ENCODE peak calls at places on chromosomes 2 and 18, in eight cellular contexts. E is OCI-LY7; O is fibroblast of lung; V is cardiac muscle cell; H is HCT116; L is epithelial cell of esophagus; P is endothelial cell; W is CD8-positive, alpha-beta T cell. X is an unnamed sample.

GRCh38 chr2:239835056-239835455 is 190.1 kb downstream of the NDUFA10 start:
- DNase-seq in O (no peak), W (no peak), L (no peak), H (no peak), P (no peak), E (no peak), V (no peak), X (no peak)

GRCh38 chr2:188820576-188820975 is 153.6 kb upstream of the COL3A1 start:
- DNase-seq in E (no peak), P (no peak), W (no peak), O (no peak), H (no peak), L (no peak), V (no peak), X (no peak)

GRCh38 chr2:10742666-10743065 is 21.2 kb downstream of the ATP6V1C2 start:
- DNase-seq in P (no peak), V (no peak), L (peak), W (no peak), E (no peak), O (no peak), H (no peak), X (no peak)

GRCh38 chr2:71932780-71933466 is 214.7 kb downstream of the CYP26B1 start:
- DNase-seq in V (no peak), P (no peak), E (no peak), W (no peak), H (no peak), L (no peak), O (no peak), X (no peak)

GRCh38 chr18:42330296-42330695 is 375.3 kb downstream of the PIK3C3 start:
- DNase-seq in O (no peak), V (no peak), H (no peak), P (no peak), L (no peak), E (no peak), W (no peak), X (no peak)

GRCh38 chr2:133521146-133521745 is 47.0 kb downstream of the NCKAP5 start:
- DNase-seq in H (no peak), E (no peak), L (peak), P (no peak), W (no peak), O (peak), V (no peak), X (no peak)

GRCh38 chr2:100741880-100742814 is 77.8 kb upstream of the NPAS2 start:
- DNase-seq in W (no peak), L (peak), H (no peak), O (peak), V (no peak), P (no peak), E (no peak), X (no peak)

GRCh38 chr2:207121784-207122183 is 44.0 kb downstream of the KLF7 start:
- DNase-seq in H (peak), E (no peak), O (peak), L (peak), P (no peak), W (no peak), V (no peak), X (no peak)

GRCh38 chr18:70363861-70364260 is 75.0 kb downstream of the SOCS6 start:
- DNase-seq in E (no peak), W (no peak), V (no peak), P (no peak), H (peak), L (peak), O (peak), X (no peak)

GRCh38 chr2:47486858-47487497 is 84.0 kb downstream of the MSH2 start:
- DNase-seq in O (no peak), V (peak), H (no peak), P (no peak), L (peak), E (peak), W (no peak), X (no peak)

GRCh38 chr2:106944220-106944619 is 58.3 kb upstream of the ST6GAL2 start:
- DNase-seq in L (no peak), H (no peak), E (no peak), P (no peak), O (peak), V (no peak), W (no peak), X (no peak)

GRCh38 chr2:234032301-234032856 is 18.1 kb upstream of the SPP2 start:
- DNase-seq in V (no peak), P (no peak), H (no peak), W (no peak), O (peak), L (peak), E (no peak), X (no peak)

GRCh38 chr2:7765236-7765635 is 848.0 kb downstream of the RNF144A start:
- DNase-seq in V (no peak), P (no peak), E (no peak), O (no peak), L (peak), W (no peak), H (no peak), X (no peak)

GRCh38 chr2:172288603-172289002 is 138.8 kb upstream of the ITGA6 start:
- DNase-seq in W (peak), V (no peak), P (no peak), O (no peak), L (peak), H (peak), E (no peak), X (no peak)

GRCh38 chr18:41532344-41533086 is 422.5 kb upstream of the PIK3C3 start:
- DNase-seq in W (no peak), L (peak), O (peak), E (no peak), V (peak), P (peak), H (no peak), X (no peak)

GRCh38 chr2:233267516-233268245 is 16.2 kb downstream of the ATG16L1 start:
- DNase-seq in P (no peak), O (no peak), V (no peak), E (peak), L (no peak), W (peak), H (no peak), X (no peak)

GRCh38 chr2:12725238-12726187 is 8.8 kb downstream of the TRIB2 start:
- DNase-seq in L (no peak), E (peak), W (no peak), O (no peak), P (no peak), H (no peak), V (no peak), X (no peak)

GRCh38 chr2:189819297-189819704 is 35.1 kb downstream of the PMS1 start:
- DNase-seq in O (peak), H (no peak), E (no peak), V (no peak), L (peak), W (no peak), P (no peak), X (no peak)

GRCh38 chr2:182784777-182785176 is 68.7 kb downstream of the DNAJC10 start:
- DNase-seq in L (peak), P (no peak), W (no peak), O (peak), V (peak), H (peak), E (peak), X (no peak)

DNA sequence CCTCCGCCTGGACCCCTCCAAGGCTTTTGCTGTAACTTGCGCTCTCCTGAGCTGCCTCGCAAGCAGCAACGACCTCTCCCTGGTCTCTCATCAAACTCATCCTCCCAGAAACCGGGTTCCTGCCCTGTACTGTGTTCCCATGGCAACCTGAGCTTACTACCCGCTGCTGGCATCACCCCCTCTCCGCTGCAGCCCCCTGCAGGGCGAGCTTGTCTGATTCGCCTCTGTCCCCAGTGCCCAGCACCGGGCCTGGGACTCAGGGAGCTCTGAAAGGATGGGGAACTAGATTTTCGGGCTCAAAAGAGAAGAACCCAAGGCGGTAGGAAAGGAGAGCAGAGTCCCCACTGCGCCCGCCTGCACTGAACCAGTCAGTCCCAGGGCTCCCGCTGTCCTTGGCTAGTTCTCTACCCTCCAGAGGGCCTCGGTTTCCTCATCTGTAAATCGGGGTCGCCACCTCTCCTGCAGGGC is 452 bp downstream of the HS1BP3 start:
- DNase-seq in E (peak), H (no peak), L (no peak), V (no peak), W (no peak), O (peak), P (peak), X (no peak)
- TF ChIP-seq CTCF in E (no peak), H (no peak), L (no peak), V (no peak), W (no peak), O (peak), P (no peak), X (no peak)

GRCh38 chr2:84077504-84077903 is 381.6 kb downstream of the SUCLG1 start:
- DNase-seq in L (peak), P (peak), V (peak), W (no peak), H (peak), E (peak), O (peak), X (no peak)
- TF ChIP-seq CTCF in L (peak), P (peak), V (peak), W (no peak), H (peak), E (peak), O (peak), X (no peak)

GRCh38 chr2:128306081-128306930 is 12.4 kb downstream of the HS6ST1 start:
- DNase-seq in L (peak), W (no peak), H (no peak), P (no peak), E (no peak), O (peak), V (peak), X (no peak)
- TF ChIP-seq CTCF in L (peak), W (no peak), H (no peak), P (no peak), E (no peak), O (peak), V (peak), X (no peak)

GRCh38 chr18:80247403-80247916 is at the start of gene PARD6G:
- DNase-seq in W (peak), V (peak), P (peak), H (peak), L (peak), E (peak), O (peak), X (no peak)
- TF ChIP-seq CTCF in W (no peak), V (no peak), P (no peak), H (no peak), L (peak), E (no peak), O (peak), X (no peak)

GRCh38 chr2:229765721-229766120 is 51.4 kb upstream of the DNER start:
- DNase-seq in H (no peak), P (no peak), V (no peak), W (no peak), E (no peak), O (no peak), L (no peak), X (no peak)

GRCh38 chr2:229761663-229762062 is 47.3 kb upstream of the DNER start:
- DNase-seq in P (no peak), H (no peak), E (no peak), L (no peak), V (no peak), W (no peak), O (no peak), X (no peak)
- TF ChIP-seq CTCF in P (no peak), H (no peak), E (no peak), L (no peak), V (no peak), W (no peak), O (no peak), X (no peak)

DNA sequence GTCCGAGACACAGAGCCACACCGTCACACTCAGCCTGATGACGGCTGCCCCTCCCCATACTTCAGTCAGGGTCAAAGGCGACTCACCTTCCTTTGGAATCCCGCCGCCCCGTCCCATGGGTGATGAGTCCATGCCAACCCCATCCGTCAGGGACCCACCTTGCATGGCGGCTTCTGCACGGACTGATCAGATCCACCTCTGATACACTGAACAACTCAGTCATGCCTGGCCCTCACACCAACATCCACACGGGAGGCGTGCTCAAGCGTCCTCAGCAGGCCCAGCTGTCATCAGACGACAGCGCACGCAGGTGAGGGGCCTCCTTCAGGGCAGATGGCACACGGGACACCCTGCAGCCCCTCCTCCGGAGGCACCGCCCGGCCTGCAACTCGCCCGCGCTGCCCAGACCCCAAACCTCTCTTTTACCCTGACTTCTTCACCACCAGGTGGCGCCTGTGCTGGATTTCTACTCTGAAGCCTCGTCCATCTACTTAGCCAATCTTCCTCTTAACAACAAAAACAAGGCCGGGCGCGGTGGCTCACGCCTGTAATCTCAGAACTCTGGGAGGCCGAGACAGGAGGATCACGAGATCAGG is 89.2 kb downstream of the ZNF516 start:
- DNase-seq in P (peak), V (no peak), H (peak), E (no peak), L (peak), O (peak), W (no peak), X (peak)
- TF ChIP-seq CTCF in P (peak), V (peak), H (peak), E (peak), L (peak), O (peak), W (peak), X (no peak)

GRCh38 chr2:154978710-154979109 is 280.2 kb downstream of the KCNJ3 start:
- DNase-seq in W (no peak), P (no peak), E (peak), V (no peak), O (no peak), H (no peak), L (no peak), X (no peak)

GRCh38 chr2:154978244-154978643 is 279.7 kb downstream of the KCNJ3 start:
- DNase-seq in H (no peak), E (no peak), O (no peak), W (no peak), P (no peak), L (no peak), V (no peak), X (no peak)

DNA sequence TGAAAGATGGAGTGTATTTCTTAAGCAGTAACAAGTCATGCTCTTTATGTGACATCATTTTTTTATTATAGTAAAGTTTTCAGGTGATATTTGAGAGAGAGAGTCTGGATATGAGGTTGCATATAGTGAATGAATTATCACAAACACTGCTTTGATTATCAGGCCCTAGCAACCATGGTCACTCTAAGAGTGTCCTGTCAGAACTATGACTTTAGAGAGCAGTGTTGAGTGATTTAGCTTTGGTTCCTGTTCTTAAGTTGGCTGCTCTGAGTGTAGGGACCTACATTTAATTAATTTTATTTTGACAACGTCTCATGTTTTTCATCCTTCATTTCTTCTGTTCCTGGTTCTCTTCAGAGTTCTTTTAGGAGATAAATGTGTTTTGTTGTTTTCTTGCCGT is 275.5 kb downstream of the KCNJ3 start:
- DNase-seq in P (no peak), H (no peak), E (peak), V (peak), L (no peak), O (no peak), W (no peak), X (no peak)
- TF ChIP-seq CTCF in P (no peak), H (no peak), E (no peak), V (no peak), L (no peak), O (no peak), W (no peak), X (no peak)